ENCODE peak calls at places on chromosomes 5 and 9, in eight cellular contexts. One of them, this sample, is unnamed.

GRCh38 chr5:173196133-173196952 is 38.7 kb downstream of the NKX2-5 start:
- DNase-seq in lower lobe of right lung: no peak
- DNase-seq in ovary: no peak
- DNase-seq in PC-3: no peak
- DNase-seq in neural progenitor cell: no peak
- DNase-seq in hepatocyte: no peak
- DNase-seq in upper lobe of left lung: no peak
- DNase-seq in heart left ventricle: no peak
- DNase-seq in this sample: no peak

GRCh38 chr5:163963881-163964280 is 458.5 kb downstream of the MAT2B start:
- DNase-seq in lower lobe of right lung: no peak
- DNase-seq in ovary: no peak
- DNase-seq in PC-3: no peak
- DNase-seq in neural progenitor cell: no peak
- DNase-seq in hepatocyte: no peak
- DNase-seq in upper lobe of left lung: no peak
- DNase-seq in heart left ventricle: no peak
- DNase-seq in this sample: no peak

GRCh38 chr5:79961731-79962579 is 29.1 kb downstream of the MTX3 start:
- DNase-seq in lower lobe of right lung: no peak
- DNase-seq in ovary: no peak
- DNase-seq in PC-3: no peak
- DNase-seq in neural progenitor cell: peak; percentile 24
- DNase-seq in hepatocyte: no peak
- DNase-seq in upper lobe of left lung: no peak
- DNase-seq in heart left ventricle: no peak
- DNase-seq in this sample: peak; percentile 16

GRCh38 chr5:7873216-7873615 is 4.3 kb downstream of the MTRR start:
- DNase-seq in lower lobe of right lung: no peak
- DNase-seq in ovary: no peak
- DNase-seq in PC-3: no peak
- DNase-seq in neural progenitor cell: no peak
- DNase-seq in hepatocyte: no peak
- DNase-seq in upper lobe of left lung: no peak
- DNase-seq in heart left ventricle: no peak
- DNase-seq in this sample: no peak

GRCh38 chr5:61991861-61992260 is 314.1 kb upstream of the KIF2A start:
- DNase-seq in lower lobe of right lung: no peak
- DNase-seq in ovary: no peak
- DNase-seq in PC-3: no peak
- DNase-seq in neural progenitor cell: no peak
- DNase-seq in hepatocyte: no peak
- DNase-seq in upper lobe of left lung: no peak
- DNase-seq in heart left ventricle: no peak
- DNase-seq in this sample: peak; percentile 27

GRCh38 chr5:113526421-113526820 is 12.9 kb downstream of the YTHDC2 start:
- DNase-seq in lower lobe of right lung: no peak
- DNase-seq in ovary: no peak
- DNase-seq in PC-3: no peak
- DNase-seq in neural progenitor cell: peak; percentile 6
- DNase-seq in hepatocyte: no peak
- DNase-seq in upper lobe of left lung: no peak
- DNase-seq in heart left ventricle: no peak
- DNase-seq in this sample: no peak

GRCh38 chr9:79701651-79702050 is 129.9 kb downstream of the TLE4 start:
- DNase-seq in lower lobe of right lung: peak; percentile 65
- DNase-seq in ovary: no peak
- DNase-seq in PC-3: peak; percentile 11
- DNase-seq in neural progenitor cell: no peak
- DNase-seq in hepatocyte: no peak
- DNase-seq in upper lobe of left lung: no peak
- DNase-seq in heart left ventricle: no peak
- DNase-seq in this sample: no peak

GRCh38 chr9:21803674-21804048 is 1.2 kb downstream of the MTAP start:
- DNase-seq in lower lobe of right lung: no peak
- DNase-seq in ovary: no peak
- DNase-seq in PC-3: no peak
- DNase-seq in neural progenitor cell: no peak
- DNase-seq in hepatocyte: no peak
- DNase-seq in upper lobe of left lung: no peak
- DNase-seq in heart left ventricle: no peak
- DNase-seq in this sample: no peak

GRCh38 chr5:95134326-95134725 is 150.6 kb downstream of the MCTP1 start:
- DNase-seq in lower lobe of right lung: no peak
- DNase-seq in ovary: no peak
- DNase-seq in PC-3: no peak
- DNase-seq in neural progenitor cell: peak; percentile 9
- DNase-seq in hepatocyte: no peak
- DNase-seq in upper lobe of left lung: no peak
- DNase-seq in heart left ventricle: no peak
- DNase-seq in this sample: no peak

GRCh38 chr5:66972004-66972403 is 224.6 kb downstream of the CD180 start:
- DNase-seq in lower lobe of right lung: no peak
- DNase-seq in ovary: no peak
- DNase-seq in PC-3: no peak
- DNase-seq in neural progenitor cell: no peak
- DNase-seq in hepatocyte: no peak
- DNase-seq in upper lobe of left lung: no peak
- DNase-seq in heart left ventricle: no peak
- DNase-seq in this sample: no peak

GRCh38 chr5:74123928-74124327 is 497.9 kb downstream of the ARHGEF28 start:
- DNase-seq in lower lobe of right lung: no peak
- DNase-seq in ovary: no peak
- DNase-seq in PC-3: no peak
- DNase-seq in neural progenitor cell: no peak
- DNase-seq in hepatocyte: no peak
- DNase-seq in upper lobe of left lung: no peak
- DNase-seq in heart left ventricle: no peak
- DNase-seq in this sample: no peak

GRCh38 chr5:97095318-97095732 is 47.1 kb downstream of the LIX1 start:
- DNase-seq in lower lobe of right lung: no peak
- DNase-seq in ovary: no peak
- DNase-seq in PC-3: no peak
- DNase-seq in neural progenitor cell: no peak
- DNase-seq in hepatocyte: no peak
- DNase-seq in upper lobe of left lung: no peak
- DNase-seq in heart left ventricle: no peak
- DNase-seq in this sample: no peak

DNA sequence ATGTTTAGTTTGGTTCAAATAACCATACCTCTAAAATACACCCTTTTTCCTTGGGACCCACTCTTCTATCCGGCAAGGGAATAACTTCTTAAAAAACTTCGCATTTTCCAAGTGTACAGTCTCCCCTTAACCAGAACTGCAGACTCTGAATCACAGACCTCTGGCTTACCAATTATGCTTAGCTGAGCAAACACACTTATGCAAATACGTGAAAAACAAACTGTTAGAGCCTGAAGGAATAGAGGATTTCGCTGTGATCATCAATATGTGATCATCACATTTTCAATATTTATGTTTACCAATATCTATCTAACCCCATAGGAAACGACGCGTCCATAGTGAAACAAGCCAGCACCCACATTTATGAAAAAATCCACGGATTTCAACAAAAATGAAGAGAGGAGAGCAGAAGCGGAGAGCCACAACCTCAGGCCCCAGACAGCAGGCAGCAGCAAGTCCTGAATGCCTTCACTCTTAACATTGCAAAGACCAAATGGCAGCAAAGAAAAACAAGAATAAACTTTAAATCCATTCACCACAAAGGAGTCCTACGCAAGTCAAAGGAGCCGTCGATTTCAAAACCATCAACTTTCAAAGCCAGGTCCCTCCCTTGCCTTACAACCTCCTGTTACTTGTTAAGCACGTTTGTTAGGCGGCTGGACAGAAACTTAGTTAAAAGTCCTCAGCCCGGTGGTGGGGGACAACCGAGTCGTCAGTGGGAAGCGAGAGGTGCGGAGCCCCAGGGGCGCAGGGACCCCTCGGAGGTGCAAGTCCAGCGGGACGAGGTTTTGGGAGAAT is 1.1 kb downstream of the LPAR1 start:
- DNase-seq in lower lobe of right lung: no peak
- DNase-seq in ovary: no peak
- DNase-seq in PC-3: peak; percentile 29
- DNase-seq in neural progenitor cell: peak; percentile 61
- DNase-seq in hepatocyte: peak; percentile 53
- DNase-seq in upper lobe of left lung: no peak
- DNase-seq in heart left ventricle: no peak
- DNase-seq in this sample: peak; percentile 61
- H3K27me3 ChIP-seq in lower lobe of right lung: peaks cover 7% of the 10 kb centered on the region
- H3K27me3 ChIP-seq in ovary: no peaks in the 10 kb centered on the region
- H3K27me3 ChIP-seq in PC-3: no peaks in the 10 kb centered on the region
- H3K27me3 ChIP-seq in neural progenitor cell: peaks cover 22% of the 10 kb centered on the region
- H3K27me3 ChIP-seq in hepatocyte: no peaks in the 10 kb centered on the region
- H3K27me3 ChIP-seq in upper lobe of left lung: no peaks in the 10 kb centered on the region
- H3K27me3 ChIP-seq in heart left ventricle: peaks cover 4% of the 10 kb centered on the region
- H3K27me3 ChIP-seq in this sample: no peaks in the 10 kb centered on the region

GRCh38 chr9:131517761-131518190 is 13.3 kb downstream of the UCK1 start:
- DNase-seq in lower lobe of right lung: no peak
- DNase-seq in ovary: no peak
- DNase-seq in PC-3: no peak
- DNase-seq in neural progenitor cell: no peak
- DNase-seq in hepatocyte: no peak
- DNase-seq in upper lobe of left lung: no peak
- DNase-seq in heart left ventricle: no peak
- DNase-seq in this sample: no peak

GRCh38 chr9:131516274-131516565 is 13.5 kb downstream of the POMT1 start:
- DNase-seq in lower lobe of right lung: no peak
- DNase-seq in ovary: no peak
- DNase-seq in PC-3: no peak
- DNase-seq in neural progenitor cell: no peak
- DNase-seq in hepatocyte: no peak
- DNase-seq in upper lobe of left lung: no peak
- DNase-seq in heart left ventricle: no peak
- DNase-seq in this sample: no peak

GRCh38 chr9:131518553-131518952 is 12.5 kb downstream of the UCK1 start:
- DNase-seq in lower lobe of right lung: no peak
- DNase-seq in ovary: no peak
- DNase-seq in PC-3: no peak
- DNase-seq in neural progenitor cell: no peak
- DNase-seq in hepatocyte: no peak
- DNase-seq in upper lobe of left lung: no peak
- DNase-seq in heart left ventricle: no peak
- DNase-seq in this sample: no peak

GRCh38 chr9:131520448-131520847 is 10.6 kb downstream of the UCK1 start:
- DNase-seq in lower lobe of right lung: no peak
- DNase-seq in ovary: no peak
- DNase-seq in PC-3: no peak
- DNase-seq in neural progenitor cell: no peak
- DNase-seq in hepatocyte: no peak
- DNase-seq in upper lobe of left lung: no peak
- DNase-seq in heart left ventricle: no peak
- DNase-seq in this sample: no peak

DNA sequence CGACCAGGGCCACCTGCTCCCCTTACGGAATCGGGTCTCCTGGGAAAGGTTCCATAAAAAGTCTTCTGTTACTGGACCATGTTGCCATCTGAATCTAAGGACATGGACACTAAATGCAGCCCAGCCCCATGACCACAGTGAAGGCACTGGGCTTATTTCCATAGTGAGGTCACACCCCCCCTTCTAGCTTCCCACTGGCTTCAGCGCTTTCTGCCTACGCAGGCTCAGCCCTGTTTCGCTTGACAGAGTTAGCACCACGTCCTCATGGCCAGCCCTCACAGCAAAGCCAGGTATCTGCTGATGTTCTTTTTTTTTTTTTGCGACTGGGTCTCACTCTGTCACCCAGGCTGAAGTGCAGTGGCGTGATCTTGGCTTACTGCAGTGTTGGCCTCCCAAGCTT is 14.1 kb downstream of the UCK1 start:
- DNase-seq in lower lobe of right lung: no peak
- DNase-seq in ovary: no peak
- DNase-seq in PC-3: no peak
- DNase-seq in neural progenitor cell: no peak
- DNase-seq in hepatocyte: no peak
- DNase-seq in upper lobe of left lung: no peak
- DNase-seq in heart left ventricle: no peak
- DNase-seq in this sample: no peak
- TF ChIP-seq CTCF in lower lobe of right lung: no peak
- TF ChIP-seq CTCF in ovary: no peak
- TF ChIP-seq CTCF in PC-3: no peak
- TF ChIP-seq CTCF in neural progenitor cell: no peak
- TF ChIP-seq CTCF in hepatocyte: no peak
- TF ChIP-seq CTCF in upper lobe of left lung: no peak
- TF ChIP-seq CTCF in heart left ventricle: no peak
- TF ChIP-seq CTCF in this sample: no peak

DNA sequence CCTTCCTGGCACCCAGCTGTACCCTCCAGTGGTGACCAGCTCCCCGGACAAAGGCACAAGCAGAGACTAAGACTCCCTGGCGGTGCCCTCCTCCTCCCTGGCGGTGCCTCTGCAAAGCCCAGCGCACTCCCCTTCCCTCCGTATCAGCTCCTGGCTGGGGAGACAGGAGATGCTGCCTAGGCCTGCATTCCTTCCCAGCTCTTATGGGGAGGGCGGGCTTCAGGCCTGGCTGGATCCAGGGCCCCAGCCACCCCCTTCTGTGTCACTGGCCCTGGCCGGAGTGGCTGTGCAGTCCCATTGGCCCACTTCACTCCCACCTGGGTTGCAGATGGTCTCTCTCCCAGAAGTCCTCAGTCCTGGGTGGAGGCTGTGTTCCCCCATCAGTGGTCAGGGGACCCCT is 6.4 kb downstream of the LCN12 start:
- DNase-seq in lower lobe of right lung: no peak
- DNase-seq in ovary: no peak
- DNase-seq in PC-3: no peak
- DNase-seq in neural progenitor cell: no peak
- DNase-seq in hepatocyte: no peak
- DNase-seq in upper lobe of left lung: peak; percentile 56
- DNase-seq in heart left ventricle: no peak
- DNase-seq in this sample: no peak
- H3K27me3 ChIP-seq in lower lobe of right lung: no peaks in the 10 kb centered on the region
- H3K27me3 ChIP-seq in ovary: no peaks in the 10 kb centered on the region
- H3K27me3 ChIP-seq in PC-3: no peaks in the 10 kb centered on the region
- H3K27me3 ChIP-seq in neural progenitor cell: no peaks in the 10 kb centered on the region
- H3K27me3 ChIP-seq in hepatocyte: no peaks in the 10 kb centered on the region
- H3K27me3 ChIP-seq in upper lobe of left lung: no peaks in the 10 kb centered on the region
- H3K27me3 ChIP-seq in heart left ventricle: no peaks in the 10 kb centered on the region
- H3K27me3 ChIP-seq in this sample: peaks cover 3% of the 10 kb centered on the region

GRCh38 chr9:98369471-98369870 is 114.0 kb upstream of the TBC1D2 start:
- DNase-seq in lower lobe of right lung: no peak
- DNase-seq in ovary: no peak
- DNase-seq in PC-3: no peak
- DNase-seq in neural progenitor cell: no peak
- DNase-seq in hepatocyte: no peak
- DNase-seq in upper lobe of left lung: no peak
- DNase-seq in heart left ventricle: no peak
- DNase-seq in this sample: no peak

GRCh38 chr9:98370300-98370975 is 115.0 kb upstream of the TBC1D2 start:
- DNase-seq in lower lobe of right lung: no peak
- DNase-seq in ovary: no peak
- DNase-seq in PC-3: no peak
- DNase-seq in neural progenitor cell: no peak
- DNase-seq in hepatocyte: no peak
- DNase-seq in upper lobe of left lung: no peak
- DNase-seq in heart left ventricle: no peak
- DNase-seq in this sample: no peak

GRCh38 chr9:98369066-98369425 is 113.6 kb upstream of the TBC1D2 start:
- DNase-seq in lower lobe of right lung: no peak
- DNase-seq in ovary: no peak
- DNase-seq in PC-3: no peak
- DNase-seq in neural progenitor cell: no peak
- DNase-seq in hepatocyte: no peak
- DNase-seq in upper lobe of left lung: no peak
- DNase-seq in heart left ventricle: no peak
- DNase-seq in this sample: no peak

GRCh38 chr9:98370976-98371315 is 115.5 kb upstream of the TBC1D2 start:
- DNase-seq in lower lobe of right lung: no peak
- DNase-seq in ovary: no peak
- DNase-seq in PC-3: no peak
- DNase-seq in neural progenitor cell: no peak
- DNase-seq in hepatocyte: no peak
- DNase-seq in upper lobe of left lung: no peak
- DNase-seq in heart left ventricle: no peak
- DNase-seq in this sample: no peak

GRCh38 chr9:98369896-98370295 is 114.4 kb upstream of the TBC1D2 start:
- DNase-seq in lower lobe of right lung: no peak
- DNase-seq in ovary: no peak
- DNase-seq in PC-3: no peak
- DNase-seq in neural progenitor cell: no peak
- DNase-seq in hepatocyte: no peak
- DNase-seq in upper lobe of left lung: no peak
- DNase-seq in heart left ventricle: no peak
- DNase-seq in this sample: no peak
- TF ChIP-seq CTCF in lower lobe of right lung: no peak
- TF ChIP-seq CTCF in ovary: no peak
- TF ChIP-seq CTCF in PC-3: no peak
- TF ChIP-seq CTCF in neural progenitor cell: no peak
- TF ChIP-seq CTCF in hepatocyte: no peak
- TF ChIP-seq CTCF in upper lobe of left lung: no peak
- TF ChIP-seq CTCF in heart left ventricle: no peak
- TF ChIP-seq CTCF in this sample: no peak

This sample was measured in bronchial epithelial cell.